ENCODE peak calls at places on chromosomes 7 and 10, in four cellular contexts. One of them, this sample, is unnamed. For H3K4me1, the result is how much of the 10 kb centered on the place peaks cover.

GRCh38 chr7:30252885-30253795 is 31.3 kb upstream of the ZNRF2 start:
- DNase-seq in A549: no peak
- DNase-seq in neural progenitor cell: no peak
- DNase-seq in CD8-positive, alpha-beta T cell: no peak
- DNase-seq in this sample: no peak

GRCh38 chr7:30347226-30348082 is 63.1 kb downstream of the ZNRF2 start:
- DNase-seq in A549: no peak
- DNase-seq in neural progenitor cell: no peak
- DNase-seq in CD8-positive, alpha-beta T cell: no peak
- DNase-seq in this sample: no peak

GRCh38 chr7:2873146-2873545 is 29.0 kb upstream of the GNA12 start:
- DNase-seq in A549: no peak
- DNase-seq in neural progenitor cell: no peak
- DNase-seq in CD8-positive, alpha-beta T cell: no peak
- DNase-seq in this sample: no peak

GRCh38 chr7:82416402-82416801 is 27.2 kb downstream of the CACNA2D1 start:
- DNase-seq in A549: no peak
- DNase-seq in neural progenitor cell: no peak
- DNase-seq in CD8-positive, alpha-beta T cell: no peak
- DNase-seq in this sample: no peak

GRCh38 chr7:78134256-78134655 is 335.7 kb downstream of the PHTF2 start:
- DNase-seq in A549: peak
- DNase-seq in neural progenitor cell: peak
- DNase-seq in CD8-positive, alpha-beta T cell: no peak
- DNase-seq in this sample: no peak

GRCh38 chr7:26291699-26292538 is at the start of gene SNX10:
- DNase-seq in A549: peak
- DNase-seq in neural progenitor cell: peak
- DNase-seq in CD8-positive, alpha-beta T cell: peak
- DNase-seq in this sample: peak

GRCh38 chr10:77415311-77415960 is 222.2 kb downstream of the KCNMA1 start:
- DNase-seq in A549: no peak
- DNase-seq in neural progenitor cell: no peak
- DNase-seq in CD8-positive, alpha-beta T cell: no peak
- DNase-seq in this sample: no peak

GRCh38 chr7:37705976-37706375 is 22.4 kb downstream of the GPR141 start:
- DNase-seq in A549: no peak
- DNase-seq in neural progenitor cell: no peak
- DNase-seq in CD8-positive, alpha-beta T cell: no peak
- DNase-seq in this sample: no peak

GRCh38 chr7:12518920-12519681 is 51.4 kb upstream of the SCIN start:
- DNase-seq in A549: peak
- DNase-seq in neural progenitor cell: peak
- DNase-seq in CD8-positive, alpha-beta T cell: no peak
- DNase-seq in this sample: no peak

GRCh38 chr7:105748701-105749100 is 127.7 kb downstream of the ATXN7L1 start:
- DNase-seq in A549: no peak
- DNase-seq in neural progenitor cell: peak
- DNase-seq in CD8-positive, alpha-beta T cell: no peak
- DNase-seq in this sample: no peak

GRCh38 chr7:114922151-114922651 is 307 bp downstream of the MDFIC start:
- DNase-seq in A549: peak
- DNase-seq in neural progenitor cell: peak
- DNase-seq in CD8-positive, alpha-beta T cell: peak
- DNase-seq in this sample: peak

GRCh38 chr10:72720814-72721665 is 29.1 kb downstream of the MCU start:
- DNase-seq in A549: no peak
- DNase-seq in neural progenitor cell: no peak
- DNase-seq in CD8-positive, alpha-beta T cell: no peak
- DNase-seq in this sample: no peak

GRCh38 chr10:80473096-80473657 is 19.1 kb downstream of the TSPAN14 start:
- DNase-seq in A549: no peak
- DNase-seq in neural progenitor cell: no peak
- DNase-seq in CD8-positive, alpha-beta T cell: no peak
- DNase-seq in this sample: no peak
- H3K4me1 ChIP-seq in A549: half or more
- H3K4me1 ChIP-seq in neural progenitor cell: under half
- H3K4me1 ChIP-seq in CD8-positive, alpha-beta T cell: half or more
- H3K4me1 ChIP-seq in this sample: half or more

DNA sequence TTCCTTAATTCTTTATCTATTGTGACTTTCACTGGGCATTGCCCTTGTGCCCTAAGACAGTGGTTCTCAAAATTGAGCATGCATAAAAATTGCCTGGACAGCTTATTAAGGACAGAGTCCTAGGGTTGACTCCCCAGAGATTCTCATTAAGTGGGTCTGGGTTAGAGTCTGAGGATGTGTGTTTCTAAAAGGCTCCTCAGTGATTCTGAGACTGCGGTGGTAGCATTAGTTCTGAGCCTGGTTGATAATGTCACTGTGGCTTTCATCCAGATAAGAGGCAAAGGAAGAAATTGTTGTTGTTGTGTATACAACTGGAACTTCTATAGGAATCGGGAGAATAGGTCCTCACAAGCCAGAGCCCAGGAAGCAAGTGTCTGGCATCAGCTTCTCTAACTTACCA is 1.3 kb downstream of the IFIT2 start:
- DNase-seq in A549: no peak
- DNase-seq in neural progenitor cell: no peak
- DNase-seq in CD8-positive, alpha-beta T cell: no peak
- DNase-seq in this sample: no peak
- H3K4me3 ChIP-seq in A549: no peak
- H3K4me3 ChIP-seq in neural progenitor cell: no peak
- H3K4me3 ChIP-seq in CD8-positive, alpha-beta T cell: peak
- H3K4me3 ChIP-seq in this sample: peak

DNA sequence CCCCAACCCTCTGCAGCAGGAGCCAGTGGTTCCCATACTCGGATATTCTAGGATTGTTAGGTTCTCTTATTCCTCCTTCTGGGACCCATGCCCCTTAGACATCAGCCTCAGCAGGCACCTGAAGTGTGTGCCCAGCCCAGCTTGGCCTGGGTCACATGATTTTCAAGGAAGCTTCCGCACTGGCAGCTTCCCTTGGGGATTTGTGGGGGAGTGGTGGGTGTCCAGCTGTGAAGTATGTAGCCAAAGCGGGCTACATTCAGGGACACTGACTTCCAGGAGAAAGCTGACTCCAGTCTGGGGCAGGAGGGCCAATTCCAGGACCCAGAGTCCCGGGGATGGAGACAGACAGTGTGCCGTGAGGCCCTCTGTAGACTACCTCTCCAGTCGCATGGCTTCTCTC is 1.3 kb downstream of the LDB1 start:
- DNase-seq in A549: no peak
- DNase-seq in neural progenitor cell: peak
- DNase-seq in CD8-positive, alpha-beta T cell: no peak
- DNase-seq in this sample: no peak
- H3K4me1 ChIP-seq in A549: half or more
- H3K4me1 ChIP-seq in neural progenitor cell: half or more
- H3K4me1 ChIP-seq in CD8-positive, alpha-beta T cell: half or more
- H3K4me1 ChIP-seq in this sample: half or more

GRCh38 chr10:92064506-92064905 is 140.9 kb downstream of the BTAF1 start:
- DNase-seq in A549: no peak
- DNase-seq in neural progenitor cell: no peak
- DNase-seq in CD8-positive, alpha-beta T cell: no peak
- DNase-seq in this sample: no peak
- H3K4me3 ChIP-seq in A549: no peak
- H3K4me3 ChIP-seq in neural progenitor cell: no peak
- H3K4me3 ChIP-seq in CD8-positive, alpha-beta T cell: no peak
- H3K4me3 ChIP-seq in this sample: no peak

This sample was measured in effector memory CD4-positive, alpha-beta T cell.